ENCODE peak calls at places on chromosomes 1 and 21, in nine cellular contexts. One of them, this sample, is unnamed.

GRCh38 chr1:25182629-25183028 is 49.7 kb downstream of the SYF2 start:
- DNase-seq in Peyer's patch: no peak
- DNase-seq in tibial nerve: no peak
- DNase-seq in endodermal cell: no peak
- DNase-seq in IMR-90: peak; percentile 79
- DNase-seq in heart right ventricle: no peak
- DNase-seq in H9: no peak
- DNase-seq in sigmoid colon: no peak
- DNase-seq in effector memory CD4-positive, alpha-beta T cell: no peak
- DNase-seq in this sample: no peak

GRCh38 chr21:46116846-46117585 is 19.1 kb downstream of the COL6A2 start:
- DNase-seq in Peyer's patch: peak; percentile 25
- DNase-seq in tibial nerve: peak; percentile 12
- DNase-seq in endodermal cell: peak; percentile 30
- DNase-seq in IMR-90: no peak
- DNase-seq in heart right ventricle: peak; percentile 3
- DNase-seq in H9: peak; percentile 14
- DNase-seq in sigmoid colon: peak; percentile 63
- DNase-seq in effector memory CD4-positive, alpha-beta T cell: no peak
- DNase-seq in this sample: no peak

GRCh38 chr1:178645826-178646200 is 79.2 kb upstream of the RALGPS2 start:
- DNase-seq in Peyer's patch: no peak
- DNase-seq in tibial nerve: no peak
- DNase-seq in endodermal cell: no peak
- DNase-seq in IMR-90: peak; percentile 91
- DNase-seq in heart right ventricle: no peak
- DNase-seq in H9: no peak
- DNase-seq in sigmoid colon: no peak
- DNase-seq in effector memory CD4-positive, alpha-beta T cell: no peak
- DNase-seq in this sample: no peak

GRCh38 chr1:36463404-36463772 is 796 bp downstream of the MRPS15 start:
- DNase-seq in Peyer's patch: no peak
- DNase-seq in tibial nerve: no peak
- DNase-seq in endodermal cell: no peak
- DNase-seq in IMR-90: no peak
- DNase-seq in heart right ventricle: no peak
- DNase-seq in H9: no peak
- DNase-seq in sigmoid colon: no peak
- DNase-seq in effector memory CD4-positive, alpha-beta T cell: no peak
- DNase-seq in this sample: peak; percentile 8

GRCh38 chr1:169236880-169237279 is 130.4 kb downstream of the ATP1B1 start:
- DNase-seq in Peyer's patch: no peak
- DNase-seq in tibial nerve: no peak
- DNase-seq in endodermal cell: no peak
- DNase-seq in IMR-90: no peak
- DNase-seq in heart right ventricle: no peak
- DNase-seq in H9: no peak
- DNase-seq in sigmoid colon: no peak
- DNase-seq in effector memory CD4-positive, alpha-beta T cell: no peak
- DNase-seq in this sample: no peak

GRCh38 chr1:119582801-119583200 is 65.3 kb downstream of the ZNF697 start:
- DNase-seq in Peyer's patch: no peak
- DNase-seq in tibial nerve: peak; percentile 35
- DNase-seq in endodermal cell: peak; percentile 88
- DNase-seq in IMR-90: peak; percentile 55
- DNase-seq in heart right ventricle: peak; percentile 43
- DNase-seq in H9: peak; percentile 77
- DNase-seq in sigmoid colon: no peak
- DNase-seq in effector memory CD4-positive, alpha-beta T cell: no peak
- DNase-seq in this sample: peak; percentile 32

GRCh38 chr21:45481977-45482898 is 60.0 kb downstream of the SLC19A1 start:
- DNase-seq in Peyer's patch: no peak
- DNase-seq in tibial nerve: no peak
- DNase-seq in endodermal cell: no peak
- DNase-seq in IMR-90: no peak
- DNase-seq in heart right ventricle: no peak
- DNase-seq in H9: no peak
- DNase-seq in sigmoid colon: no peak
- DNase-seq in effector memory CD4-positive, alpha-beta T cell: no peak
- DNase-seq in this sample: no peak

GRCh38 chr1:88659552-88659951 is 24.5 kb upstream of the PKN2 start:
- DNase-seq in Peyer's patch: no peak
- DNase-seq in tibial nerve: no peak
- DNase-seq in endodermal cell: no peak
- DNase-seq in IMR-90: no peak
- DNase-seq in heart right ventricle: no peak
- DNase-seq in H9: no peak
- DNase-seq in sigmoid colon: no peak
- DNase-seq in effector memory CD4-positive, alpha-beta T cell: no peak
- DNase-seq in this sample: no peak

GRCh38 chr1:70656371-70656770 is 245.3 kb downstream of the CTH start:
- DNase-seq in Peyer's patch: no peak
- DNase-seq in tibial nerve: no peak
- DNase-seq in endodermal cell: no peak
- DNase-seq in IMR-90: no peak
- DNase-seq in heart right ventricle: no peak
- DNase-seq in H9: no peak
- DNase-seq in sigmoid colon: no peak
- DNase-seq in effector memory CD4-positive, alpha-beta T cell: no peak
- DNase-seq in this sample: no peak

GRCh38 chr21:46089285-46089684 is 8.6 kb upstream of the COL6A2 start:
- DNase-seq in Peyer's patch: no peak
- DNase-seq in tibial nerve: no peak
- DNase-seq in endodermal cell: no peak
- DNase-seq in IMR-90: no peak
- DNase-seq in heart right ventricle: no peak
- DNase-seq in H9: no peak
- DNase-seq in sigmoid colon: peak; percentile 51
- DNase-seq in effector memory CD4-positive, alpha-beta T cell: no peak
- DNase-seq in this sample: no peak

GRCh38 chr1:8015809-8016165 is 10.3 kb downstream of the ERRFI1 start:
- DNase-seq in Peyer's patch: no peak
- DNase-seq in tibial nerve: no peak
- DNase-seq in endodermal cell: no peak
- DNase-seq in IMR-90: no peak
- DNase-seq in heart right ventricle: no peak
- DNase-seq in H9: no peak
- DNase-seq in sigmoid colon: peak; percentile 79
- DNase-seq in effector memory CD4-positive, alpha-beta T cell: no peak
- DNase-seq in this sample: no peak

GRCh38 chr1:109959974-109960744 is 24.4 kb upstream of the AHCYL1 start:
- DNase-seq in Peyer's patch: no peak
- DNase-seq in tibial nerve: no peak
- DNase-seq in endodermal cell: peak; percentile 81
- DNase-seq in IMR-90: peak; percentile 78
- DNase-seq in heart right ventricle: no peak
- DNase-seq in H9: peak; percentile 66
- DNase-seq in sigmoid colon: no peak
- DNase-seq in effector memory CD4-positive, alpha-beta T cell: no peak
- DNase-seq in this sample: no peak

GRCh38 chr1:183946309-183946591 is 91.3 kb downstream of the COLGALT2 start:
- DNase-seq in Peyer's patch: no peak
- DNase-seq in tibial nerve: no peak
- DNase-seq in endodermal cell: no peak
- DNase-seq in IMR-90: no peak
- DNase-seq in heart right ventricle: no peak
- DNase-seq in H9: no peak
- DNase-seq in sigmoid colon: no peak
- DNase-seq in effector memory CD4-positive, alpha-beta T cell: no peak
- DNase-seq in this sample: no peak

GRCh38 chr1:245874942-245875580 is 632.0 kb downstream of the SMYD3 start:
- DNase-seq in Peyer's patch: no peak
- DNase-seq in tibial nerve: peak; percentile 16
- DNase-seq in endodermal cell: no peak
- DNase-seq in IMR-90: peak; percentile 100
- DNase-seq in heart right ventricle: peak; percentile 90
- DNase-seq in H9: no peak
- DNase-seq in sigmoid colon: peak; percentile 94
- DNase-seq in effector memory CD4-positive, alpha-beta T cell: no peak
- DNase-seq in this sample: no peak

GRCh38 chr1:214413315-214413714 is 132.4 kb downstream of the SMYD2 start:
- DNase-seq in Peyer's patch: no peak
- DNase-seq in tibial nerve: no peak
- DNase-seq in endodermal cell: no peak
- DNase-seq in IMR-90: no peak
- DNase-seq in heart right ventricle: no peak
- DNase-seq in H9: no peak
- DNase-seq in sigmoid colon: no peak
- DNase-seq in effector memory CD4-positive, alpha-beta T cell: no peak
- DNase-seq in this sample: no peak

GRCh38 chr1:1318131-1318652 is 6.3 kb downstream of the INTS11 start:
- DNase-seq in Peyer's patch: peak; percentile 69
- DNase-seq in tibial nerve: peak; percentile 78
- DNase-seq in endodermal cell: no peak
- DNase-seq in IMR-90: peak; percentile 95
- DNase-seq in heart right ventricle: peak; percentile 70
- DNase-seq in H9: no peak
- DNase-seq in sigmoid colon: peak; percentile 97
- DNase-seq in effector memory CD4-positive, alpha-beta T cell: no peak
- DNase-seq in this sample: no peak

DNA sequence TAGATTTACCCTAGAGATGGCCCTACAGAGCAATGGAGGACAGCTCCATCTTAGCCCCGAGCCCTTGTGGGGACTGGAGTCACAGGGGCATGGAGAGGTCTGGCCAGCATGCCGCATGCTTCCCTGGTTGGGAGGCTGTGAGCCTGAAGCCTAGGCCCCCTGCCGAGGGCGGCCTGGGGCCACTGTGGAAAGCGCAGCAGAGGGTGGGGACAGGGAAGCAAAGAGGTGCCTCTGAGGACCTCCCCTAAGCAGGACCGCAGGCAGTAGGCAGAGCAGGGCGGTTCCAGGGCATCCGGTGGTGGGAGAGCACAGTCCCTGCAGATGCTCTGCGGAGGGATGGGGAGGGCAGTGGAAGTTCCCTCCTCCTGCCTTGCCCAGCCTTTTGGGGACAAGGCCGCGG is 26.5 kb upstream of the PEF1 start:
- DNase-seq in Peyer's patch: no peak
- DNase-seq in tibial nerve: no peak
- DNase-seq in endodermal cell: no peak
- DNase-seq in IMR-90: no peak
- DNase-seq in heart right ventricle: no peak
- DNase-seq in H9: no peak
- DNase-seq in sigmoid colon: no peak
- DNase-seq in effector memory CD4-positive, alpha-beta T cell: no peak
- DNase-seq in this sample: no peak
- H3K27ac ChIP-seq in Peyer's patch: no peak overlapping the region
- H3K27ac ChIP-seq in tibial nerve: peak overlapping the region; percentile 51
- H3K27ac ChIP-seq in endodermal cell: no peak overlapping the region
- H3K27ac ChIP-seq in IMR-90: no peak overlapping the region
- H3K27ac ChIP-seq in heart right ventricle: peak overlapping the region; percentile 58
- H3K27ac ChIP-seq in H9: no peak overlapping the region
- H3K27ac ChIP-seq in sigmoid colon: peak overlapping the region; percentile 77
- H3K27ac ChIP-seq in effector memory CD4-positive, alpha-beta T cell: no peak overlapping the region
- H3K27ac ChIP-seq in this sample: no peak overlapping the region

GRCh38 chr1:182129398-182129797 is 67.9 kb upstream of the ZNF648 start:
- DNase-seq in Peyer's patch: no peak
- DNase-seq in tibial nerve: no peak
- DNase-seq in endodermal cell: no peak
- DNase-seq in IMR-90: no peak
- DNase-seq in heart right ventricle: no peak
- DNase-seq in H9: no peak
- DNase-seq in sigmoid colon: no peak
- DNase-seq in effector memory CD4-positive, alpha-beta T cell: no peak
- DNase-seq in this sample: no peak
- H3K27ac ChIP-seq in Peyer's patch: no peak overlapping the region
- H3K27ac ChIP-seq in tibial nerve: no peak overlapping the region
- H3K27ac ChIP-seq in endodermal cell: no peak overlapping the region
- H3K27ac ChIP-seq in IMR-90: no peak overlapping the region
- H3K27ac ChIP-seq in heart right ventricle: no peak overlapping the region
- H3K27ac ChIP-seq in H9: no peak overlapping the region
- H3K27ac ChIP-seq in sigmoid colon: no peak overlapping the region
- H3K27ac ChIP-seq in effector memory CD4-positive, alpha-beta T cell: no peak overlapping the region
- H3K27ac ChIP-seq in this sample: no peak overlapping the region

GRCh38 chr1:93619507-93620168 is 62.0 kb downstream of the BCAR3 start:
- DNase-seq in Peyer's patch: no peak
- DNase-seq in tibial nerve: no peak
- DNase-seq in endodermal cell: no peak
- DNase-seq in IMR-90: no peak
- DNase-seq in heart right ventricle: no peak
- DNase-seq in H9: no peak
- DNase-seq in sigmoid colon: no peak
- DNase-seq in effector memory CD4-positive, alpha-beta T cell: no peak
- DNase-seq in this sample: peak; percentile 33
- H3K27ac ChIP-seq in Peyer's patch: no peak overlapping the region
- H3K27ac ChIP-seq in tibial nerve: no peak overlapping the region
- H3K27ac ChIP-seq in endodermal cell: no peak overlapping the region
- H3K27ac ChIP-seq in IMR-90: no peak overlapping the region
- H3K27ac ChIP-seq in heart right ventricle: no peak overlapping the region
- H3K27ac ChIP-seq in H9: no peak overlapping the region
- H3K27ac ChIP-seq in sigmoid colon: no peak overlapping the region
- H3K27ac ChIP-seq in effector memory CD4-positive, alpha-beta T cell: no peak overlapping the region
- H3K27ac ChIP-seq in this sample: no peak overlapping the region

GRCh38 chr1:174966000-174966572 is 33.7 kb upstream of the CACYBP start:
- DNase-seq in Peyer's patch: no peak
- DNase-seq in tibial nerve: no peak
- DNase-seq in endodermal cell: no peak
- DNase-seq in IMR-90: no peak
- DNase-seq in heart right ventricle: no peak
- DNase-seq in H9: no peak
- DNase-seq in sigmoid colon: no peak
- DNase-seq in effector memory CD4-positive, alpha-beta T cell: no peak
- DNase-seq in this sample: no peak

GRCh38 chr1:174969977-174970376 is 29.8 kb upstream of the CACYBP start:
- DNase-seq in Peyer's patch: no peak
- DNase-seq in tibial nerve: no peak
- DNase-seq in endodermal cell: no peak
- DNase-seq in IMR-90: no peak
- DNase-seq in heart right ventricle: no peak
- DNase-seq in H9: no peak
- DNase-seq in sigmoid colon: no peak
- DNase-seq in effector memory CD4-positive, alpha-beta T cell: no peak
- DNase-seq in this sample: no peak

GRCh38 chr1:174971466-174971865 is 28.3 kb upstream of the CACYBP start:
- DNase-seq in Peyer's patch: no peak
- DNase-seq in tibial nerve: no peak
- DNase-seq in endodermal cell: no peak
- DNase-seq in IMR-90: no peak
- DNase-seq in heart right ventricle: no peak
- DNase-seq in H9: no peak
- DNase-seq in sigmoid colon: no peak
- DNase-seq in effector memory CD4-positive, alpha-beta T cell: no peak
- DNase-seq in this sample: no peak

GRCh38 chr1:174967845-174968705 is 31.7 kb upstream of the CACYBP start:
- DNase-seq in Peyer's patch: no peak
- DNase-seq in tibial nerve: no peak
- DNase-seq in endodermal cell: no peak
- DNase-seq in IMR-90: no peak
- DNase-seq in heart right ventricle: no peak
- DNase-seq in H9: no peak
- DNase-seq in sigmoid colon: no peak
- DNase-seq in effector memory CD4-positive, alpha-beta T cell: no peak
- DNase-seq in this sample: peak; percentile 49

DNA sequence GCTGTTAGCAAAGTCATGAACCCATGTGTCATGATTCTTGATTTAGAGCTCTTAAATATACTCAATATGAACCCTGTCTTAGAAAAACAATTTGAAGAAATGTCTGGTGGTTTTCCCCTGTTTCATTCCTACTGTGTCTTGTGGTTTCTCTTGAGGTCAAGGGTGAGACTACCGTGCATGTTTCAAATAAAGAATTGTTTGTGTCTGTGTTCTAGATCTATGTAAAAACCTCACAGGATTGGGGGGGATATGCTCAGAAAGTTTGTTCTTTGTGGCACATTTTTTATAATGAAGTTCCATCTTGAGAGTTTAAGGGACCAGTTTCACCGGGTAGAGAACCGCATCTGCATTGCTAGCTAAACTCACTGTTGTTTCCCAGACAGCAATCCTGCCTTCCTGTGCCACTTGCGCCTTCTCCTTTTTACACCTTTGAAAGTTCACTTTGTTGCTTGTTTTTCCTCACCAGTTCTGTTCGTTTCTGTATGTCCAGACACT is 30.9 kb upstream of the CACYBP start:
- DNase-seq in Peyer's patch: no peak
- DNase-seq in tibial nerve: no peak
- DNase-seq in endodermal cell: no peak
- DNase-seq in IMR-90: peak; percentile 57
- DNase-seq in heart right ventricle: no peak
- DNase-seq in H9: no peak
- DNase-seq in sigmoid colon: no peak
- DNase-seq in effector memory CD4-positive, alpha-beta T cell: no peak
- DNase-seq in this sample: peak; percentile 37
- H3K27ac ChIP-seq in Peyer's patch: peak overlapping the region; percentile 70
- H3K27ac ChIP-seq in tibial nerve: peak overlapping the region; percentile 63
- H3K27ac ChIP-seq in endodermal cell: no peak overlapping the region
- H3K27ac ChIP-seq in IMR-90: no peak overlapping the region
- H3K27ac ChIP-seq in heart right ventricle: peak overlapping the region; percentile 89
- H3K27ac ChIP-seq in H9: no peak overlapping the region
- H3K27ac ChIP-seq in sigmoid colon: no peak overlapping the region
- H3K27ac ChIP-seq in effector memory CD4-positive, alpha-beta T cell: peak overlapping the region; percentile 66
- H3K27ac ChIP-seq in this sample: peak overlapping the region; percentile 93